ENCODE peak calls at places on chromosome 17, in six cellular contexts. O is ovary; N is colonic mucosa; P is choroid plexus epithelial cell; H is coronary artery; I is CD8-positive, alpha-beta T cell. D is an unnamed sample.

GRCh38 chr17:55433029-55433628 is 11.5 kb upstream of the MMD start:
- DNase-seq in H (no peak), N (peak; percentile 39), I (no peak), P (peak; percentile 59), O (no peak), D (no peak)

GRCh38 chr17:64459284-64459747 is 10.4 kb downstream of the MILR1 start:
- DNase-seq in P (peak; percentile 83), N (no peak), H (no peak), I (no peak), O (no peak), D (peak; percentile 51)

GRCh38 chr17:81509048-81509686 is 3.4 kb downstream of the ACTG1 start:
- DNase-seq in N (peak; percentile 59), I (no peak), O (no peak), P (peak; percentile 36), H (peak; percentile 66), D (no peak)

GRCh38 chr17:21532763-21533385 is 156.7 kb downstream of the KCNJ12 start:
- DNase-seq in O (no peak), I (no peak), H (no peak), N (no peak), P (no peak), D (no peak)

GRCh38 chr17:61362396-61362795 is 37.2 kb upstream of the TBX2 start:
- DNase-seq in P (no peak), I (no peak), N (no peak), H (no peak), O (no peak), D (no peak)

GRCh38 chr17:70492368-70492767 is 323.0 kb downstream of the KCNJ2 start:
- DNase-seq in O (no peak), P (no peak), N (no peak), I (no peak), H (no peak), D (no peak)

GRCh38 chr17:42846594-42847280 is 2.4 kb downstream of the AOC2 start:
- DNase-seq in N (no peak), H (peak; percentile 78), O (no peak), I (no peak), P (peak; percentile 47), D (peak; percentile 41)

GRCh38 chr17:7823581-7824001 is 10.4 kb upstream of the KDM6B start:
- DNase-seq in I (no peak), N (no peak), O (no peak), P (no peak), H (no peak), D (no peak)

GRCh38 chr17:73641779-73642580 is 2.3 kb downstream of the SDK2 start:
- DNase-seq in P (no peak), I (no peak), H (no peak), O (no peak), N (no peak), D (no peak)

GRCh38 chr17:63601439-63602371 is 1.0 kb downstream of the TACO1 start:
- DNase-seq in H (no peak), I (no peak), P (peak; percentile 29), O (no peak), N (peak; percentile 62), D (peak; percentile 34)

GRCh38 chr17:57662644-57663308 is 82.3 kb downstream of the CCDC182 start:
- DNase-seq in N (peak; percentile 90), P (peak; percentile 98), H (peak; percentile 98), O (peak; percentile 96), I (no peak), D (peak; percentile 97)

GRCh38 chr17:320809-321385 is 31.7 kb downstream of the RPH3AL start:
- DNase-seq in P (no peak), I (no peak), O (no peak), N (no peak), H (no peak), D (no peak)

GRCh38 chr17:63082273-63082861 is 116.3 kb downstream of the TANC2 start:
- DNase-seq in P (peak; percentile 74), O (no peak), I (no peak), H (no peak), N (no peak), D (peak; percentile 82)

GRCh38 chr17:16872836-16873653 is 98.9 kb downstream of the TNFRSF13B start:
- DNase-seq in N (peak; percentile 64), P (peak; percentile 18), I (no peak), H (peak; percentile 40), O (no peak), D (no peak)

GRCh38 chr17:43372273-43372911 is 26.4 kb upstream of the ARL4D start:
- DNase-seq in H (no peak), O (peak; percentile 59), I (no peak), N (no peak), P (no peak), D (no peak)

GRCh38 chr17:33115957-33116680 is 124.5 kb downstream of the SPACA3 start:
- DNase-seq in H (no peak), I (no peak), O (no peak), N (no peak), P (no peak), D (no peak)

GRCh38 chr17:78767806-78768205 is 14.3 kb downstream of the CYTH1 start:
- DNase-seq in O (no peak), P (peak; percentile 42), N (no peak), H (no peak), I (no peak), D (no peak)
- H3K4me3 ChIP-seq in O (no peak overlapping the region), P (no peak overlapping the region), N (no peak overlapping the region), H (no peak overlapping the region), I (peak overlapping the region; percentile 22), D (no peak overlapping the region)

GRCh38 chr17:50213026-50214015 is 11.9 kb upstream of the COL1A1 start:
- DNase-seq in N (peak; percentile 18), I (peak; percentile 17), O (peak; percentile 23), H (no peak), P (no peak), D (peak; percentile 19)
- TF ChIP-seq CTCF in N (no peak), I (no peak), O (no peak), H (no peak), P (no peak), D (no peak)

GRCh38 chr17:71842991-71843390 is 277.8 kb upstream of the SOX9 start:
- DNase-seq in P (no peak), I (no peak), H (no peak), N (no peak), O (no peak), D (no peak)

GRCh38 chr17:71849783-71850768 is 270.7 kb upstream of the SOX9 start:
- DNase-seq in I (no peak), P (no peak), O (no peak), N (no peak), H (no peak), D (no peak)

GRCh38 chr17:71845354-71845753 is 275.5 kb upstream of the SOX9 start:
- DNase-seq in H (no peak), N (no peak), O (no peak), I (no peak), P (no peak), D (no peak)

GRCh38 chr17:71850792-71851191 is 270.0 kb upstream of the SOX9 start:
- DNase-seq in H (no peak), O (no peak), N (no peak), I (no peak), P (no peak), D (no peak)

DNA sequence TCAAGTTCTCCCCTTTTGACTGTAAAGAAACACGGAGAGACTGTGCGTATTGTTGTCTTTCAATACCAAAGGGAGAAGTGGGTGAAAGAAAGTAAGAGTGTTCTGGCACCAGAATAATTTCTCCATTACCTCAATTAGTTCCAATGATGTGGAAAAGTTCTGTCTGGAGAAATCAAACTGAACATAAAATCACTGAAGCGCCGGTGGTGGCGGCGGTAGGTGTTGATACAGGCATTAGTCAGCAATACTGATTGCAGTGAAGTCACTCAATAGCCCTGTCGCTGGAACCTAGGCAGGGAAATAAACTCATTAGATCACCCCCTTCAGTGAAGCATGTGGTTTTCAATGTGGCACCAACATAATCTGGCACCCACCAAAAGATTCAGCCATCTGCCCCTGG is 274.3 kb upstream of the SOX9 start:
- DNase-seq in N (no peak), H (no peak), P (no peak), O (no peak), I (no peak), D (no peak)
- H3K4me3 ChIP-seq in N (no peak overlapping the region), H (no peak overlapping the region), P (no peak overlapping the region), O (no peak overlapping the region), I (no peak overlapping the region), D (no peak overlapping the region)

GRCh38 chr17:75589017-75589918 is 1.7 kb downstream of the MYO15B start:
- DNase-seq in N (peak; percentile 99), O (peak; percentile 94), P (peak; percentile 79), I (peak; percentile 95), H (peak; percentile 91), D (peak; percentile 72)

GRCh38 chr17:75590314-75590761 is 2.7 kb downstream of the MYO15B start:
- DNase-seq in O (no peak), P (no peak), N (no peak), I (no peak), H (no peak), D (no peak)

GRCh38 chr17:75589919-75590303 is 2.3 kb downstream of the MYO15B start:
- DNase-seq in P (no peak), O (peak; percentile 55), N (no peak), H (no peak), I (no peak), D (no peak)

GRCh38 chr17:75588546-75589016 is 981 bp downstream of the MYO15B start:
- DNase-seq in N (no peak), O (peak; percentile 65), H (no peak), P (peak; percentile 8), I (peak; percentile 14), D (no peak)

DNA sequence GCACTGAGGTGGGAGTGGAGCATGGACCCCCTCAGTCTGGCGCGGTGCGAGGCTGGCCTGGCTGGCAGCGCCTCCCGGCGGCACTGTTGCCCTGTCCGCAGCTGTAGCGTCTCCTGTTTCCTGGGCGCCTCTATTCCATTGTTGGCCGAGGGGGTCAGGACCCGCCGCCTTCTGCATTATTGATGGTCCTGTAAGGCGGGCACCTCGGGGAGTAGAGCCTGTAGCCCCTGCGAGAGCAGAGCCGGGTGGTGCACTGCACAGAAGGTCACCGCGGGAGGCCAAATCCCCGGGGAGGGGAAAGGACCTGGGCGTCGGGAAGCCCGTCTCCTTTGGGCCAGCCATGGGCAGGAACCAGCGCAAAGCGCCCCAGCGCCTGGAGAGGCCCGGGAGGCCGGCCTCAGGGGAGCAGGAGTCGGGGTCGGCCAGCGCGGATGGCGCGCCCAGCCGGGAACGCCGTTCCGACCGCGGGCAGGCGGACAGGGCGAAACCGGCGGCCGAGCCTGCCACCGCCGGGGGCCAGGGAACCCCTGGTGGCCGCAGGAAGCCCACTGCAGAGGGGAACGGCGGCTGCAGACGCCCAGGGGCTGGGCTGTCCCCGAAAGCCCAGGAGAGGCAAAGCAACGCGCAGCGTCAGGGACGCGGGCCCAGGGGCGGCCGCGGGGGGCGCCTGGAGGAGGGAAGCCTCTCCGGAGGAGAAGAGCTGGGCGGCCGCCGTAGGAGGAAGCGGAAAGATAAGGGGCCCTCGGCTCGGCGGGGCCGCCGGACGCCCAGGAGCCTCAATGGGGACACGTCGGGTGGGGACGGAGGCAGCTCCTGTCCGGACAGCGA is at the start of gene MYO15B:
- DNase-seq in I (peak; percentile 59), O (peak; percentile 70), N (peak; percentile 57), P (peak; percentile 9), H (no peak), D (no peak)
- TF ChIP-seq CTCF in I (peak; percentile 18), O (no peak), N (peak; percentile 16), P (peak; percentile 39), H (no peak), D (no peak)

GRCh38 chr17:79930786-79931516 is 91.7 kb upstream of the CBX4 start:
- DNase-seq in I (no peak), O (no peak), P (no peak), H (no peak), N (no peak), D (no peak)
- H3K4me3 ChIP-seq in I (no peak overlapping the region), O (no peak overlapping the region), P (no peak overlapping the region), H (peak overlapping the region; percentile 37), N (no peak overlapping the region), D (no peak overlapping the region)

D was measured in fibroblast of the aortic adventitia.